ENCODE peak calls at places on chromosomes 7 and 10, in nine cellular contexts. C is fibroblast of mammary gland; E is lung; F is HFFc6; P is psoas muscle; K is activated CD8-positive, alpha-beta T cell treated with anti-CD3 and anti-CD28 coated beads for 36 hours; T is CD4-positive, alpha-beta T cell; N is RWPE1; I is cardiac muscle cell. O is an unnamed sample.
A peak's percentile ranks its signal among the peaks of the same experiment; 100 is the strongest.

GRCh38 chr7:107105591-107106245 is 61.2 kb downstream of the PRKAR2B start:
- DNase-seq in I (no peak), C (no peak), E (no peak), K (no peak), T (no peak), N (no peak), F (no peak), P (no peak), O (no peak)

GRCh38 chr10:21238044-21238443 is 287.4 kb downstream of the SKIDA1 start:
- DNase-seq in E (no peak), K (no peak), I (no peak), N (no peak), P (no peak), T (no peak), F (no peak), C (no peak), O (no peak)

GRCh38 chr10:111211756-111212155 is 134.9 kb downstream of the ADRA2A start:
- DNase-seq in F (peak; percentile 62), P (no peak), T (no peak), N (no peak), E (no peak), I (no peak), K (no peak), C (no peak), O (no peak)

GRCh38 chr7:30276203-30276900 is 8.0 kb upstream of the ZNRF2 start:
- DNase-seq in N (peak; percentile 46), I (peak; percentile 67), F (peak; percentile 48), C (peak; percentile 69), K (peak; percentile 71), P (no peak), T (peak; percentile 34), E (no peak), O (peak; percentile 49)

GRCh38 chr7:25852249-25852994 is 299.6 kb upstream of the NFE2L3 start:
- DNase-seq in E (no peak), P (peak; percentile 33), T (no peak), K (peak; percentile 38), C (peak; percentile 69), F (no peak), N (no peak), I (peak; percentile 67), O (peak; percentile 42)

GRCh38 chr7:17844514-17845196 is 95.6 kb downstream of the SNX13 start:
- DNase-seq in E (no peak), T (no peak), I (no peak), F (peak; percentile 9), K (no peak), C (no peak), P (no peak), N (no peak), O (no peak)

GRCh38 chr7:115618676-115619075 is 411.9 kb downstream of the TFEC start:
- DNase-seq in T (no peak), I (no peak), C (peak; percentile 74), K (no peak), E (no peak), P (no peak), F (peak; percentile 48), N (no peak), O (no peak)

GRCh38 chr10:34528320-34528719 is 286.8 kb downstream of the PARD3 start:
- DNase-seq in T (no peak), P (peak; percentile 21), C (peak; percentile 92), I (no peak), N (peak; percentile 77), E (peak; percentile 49), K (no peak), F (peak; percentile 86), O (no peak)

GRCh38 chr10:10642741-10643280 is 374.9 kb upstream of the CELF2 start:
- DNase-seq in P (peak; percentile 23), T (no peak), N (no peak), K (no peak), I (peak; percentile 68), F (no peak), C (peak; percentile 23), E (peak; percentile 80), O (no peak)

GRCh38 chr7:68063171-68063570 is 1066.5 kb downstream of the TYW1 start:
- DNase-seq in K (no peak), F (no peak), C (no peak), P (no peak), E (no peak), I (peak; percentile 29), N (no peak), T (no peak), O (no peak)
- TF ChIP-seq CTCF in K (peak; percentile 26), F (peak; percentile 28), C (peak; percentile 13), P (no peak), E (no peak), I (peak; percentile 43), N (no peak), T (no peak), O (no peak)

DNA sequence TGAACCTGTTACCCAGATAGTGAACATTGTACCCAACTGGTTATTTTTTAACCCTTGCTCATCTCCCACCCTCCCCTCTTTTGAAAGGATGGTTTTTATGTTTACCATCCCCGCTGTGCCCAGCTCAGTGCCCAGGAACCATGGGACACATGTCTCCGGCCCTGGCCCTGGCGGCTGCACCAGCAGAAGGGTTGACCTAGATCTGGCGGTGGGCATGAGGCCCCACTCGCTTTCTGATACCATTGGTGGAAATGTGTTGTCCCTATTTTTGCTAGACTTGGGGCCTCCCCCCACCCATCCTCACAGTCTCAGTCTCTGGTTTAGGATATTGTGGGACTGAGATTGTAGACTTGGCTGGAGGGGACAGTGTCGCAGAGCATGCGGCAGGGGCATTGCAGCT is 11.9 kb downstream of the PFKFB3 start:
- DNase-seq in F (no peak), P (no peak), C (no peak), K (no peak), I (no peak), E (no peak), T (no peak), N (no peak), O (no peak)
- TF ChIP-seq CTCF in F (no peak), P (no peak), C (no peak), K (no peak), I (no peak), E (no peak), T (no peak), N (no peak), O (no peak)

GRCh38 chr7:23235688-23236280 is 10.8 kb upstream of the GPNMB start:
- DNase-seq in I (no peak), P (peak; percentile 71), N (peak; percentile 97), E (no peak), T (no peak), F (no peak), C (peak; percentile 98), K (no peak), O (no peak)

GRCh38 chr7:23232966-23233365 is 13.6 kb upstream of the GPNMB start:
- DNase-seq in C (no peak), T (no peak), E (no peak), F (no peak), I (no peak), K (no peak), N (no peak), P (no peak), O (no peak)

GRCh38 chr7:23230586-23231195 is 15.9 kb upstream of the GPNMB start:
- DNase-seq in T (no peak), P (no peak), I (no peak), E (no peak), N (no peak), K (no peak), F (no peak), C (no peak), O (no peak)

GRCh38 chr7:23237000-23237399 is 9.6 kb upstream of the GPNMB start:
- DNase-seq in C (no peak), F (no peak), K (no peak), E (no peak), N (no peak), P (no peak), T (no peak), I (no peak), O (no peak)

GRCh38 chr7:23234569-23235296 is 11.8 kb upstream of the GPNMB start:
- DNase-seq in I (no peak), E (no peak), F (no peak), N (no peak), T (no peak), P (no peak), K (no peak), C (peak; percentile 10), O (peak; percentile 75)
- TF ChIP-seq CTCF in I (no peak), E (no peak), F (no peak), N (no peak), T (no peak), P (no peak), K (no peak), C (no peak), O (no peak)

DNA sequence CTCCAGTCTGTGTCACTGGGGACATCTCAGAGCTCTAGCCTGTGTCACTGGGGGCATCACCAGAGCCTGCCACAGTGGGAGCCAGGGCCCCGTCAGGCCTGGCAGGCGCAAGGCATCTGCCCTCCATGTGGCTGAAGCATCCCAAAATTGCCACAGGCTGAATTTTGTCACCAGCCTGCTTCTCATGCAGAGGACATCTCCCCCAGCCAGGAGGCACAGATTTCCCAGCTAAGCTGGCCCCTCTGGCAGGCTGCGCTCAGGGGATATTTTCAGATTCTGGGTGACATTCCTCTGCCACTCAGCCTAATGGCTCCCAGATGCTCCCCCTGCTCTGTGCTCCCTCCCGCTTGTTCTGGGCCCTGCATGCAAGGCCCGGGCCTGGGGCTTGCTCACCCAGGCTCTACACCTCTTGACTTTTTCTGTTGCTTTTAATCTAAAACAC is 64.6 kb downstream of the COL13A1 start:
- DNase-seq in P (no peak), K (no peak), C (no peak), E (no peak), T (no peak), F (no peak), N (no peak), I (no peak), O (no peak)
- TF ChIP-seq CTCF in P (no peak), K (no peak), C (no peak), E (no peak), T (no peak), F (peak; percentile 6), N (no peak), I (no peak), O (no peak)

DNA sequence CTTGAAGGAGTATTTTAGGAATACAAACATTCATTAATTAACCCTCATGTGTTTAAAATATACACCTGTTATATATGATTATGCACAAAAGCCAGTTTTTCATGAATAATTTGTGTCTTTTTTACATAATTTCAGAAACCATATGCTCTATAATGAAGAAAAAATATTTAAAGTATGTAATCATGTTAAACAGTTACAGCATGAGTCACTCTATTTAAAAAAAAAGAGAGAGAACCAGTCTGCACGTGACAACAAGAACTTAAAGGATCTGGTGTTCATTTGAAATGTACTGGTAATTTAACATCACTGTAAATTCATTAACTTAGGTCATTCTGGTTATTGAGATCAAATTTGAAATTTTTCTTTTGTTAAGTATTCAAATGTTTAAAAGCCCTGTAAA is 228.5 kb downstream of the CACNB2 start:
- DNase-seq in P (no peak), F (no peak), I (no peak), E (no peak), N (peak; percentile 14), K (no peak), C (peak; percentile 51), T (no peak), O (no peak)
- TF ChIP-seq CTCF in P (no peak), F (no peak), I (no peak), E (no peak), N (no peak), K (no peak), C (no peak), T (no peak), O (no peak)

O was measured in GM20000.